ENCODE peak calls at places on chromosomes 16 and 17, in eight cellular contexts. One of them, this sample, is unnamed.

GRCh38 chr16:80116711-80117110 is 424.1 kb upstream of the DYNLRB2 start:
- DNase-seq in pancreas: no peak
- DNase-seq in fibroblast of lung: no peak
- DNase-seq in MM.1S: no peak
- DNase-seq in HFF-Myc: no peak
- DNase-seq in cardiac muscle cell: no peak
- DNase-seq in ovary: no peak
- DNase-seq in foreskin fibroblast: no peak
- DNase-seq in this sample: no peak

GRCh38 chr16:48330847-48331204 is 54.4 kb downstream of the SIAH1 start:
- DNase-seq in ovary: no peak
- DNase-seq in MM.1S: no peak
- DNase-seq in HFF-Myc: no peak
- DNase-seq in cardiac muscle cell: no peak
- DNase-seq in fibroblast of lung: no peak
- DNase-seq in foreskin fibroblast: no peak
- DNase-seq in pancreas: no peak
- DNase-seq in this sample: no peak

GRCh38 chr16:66266436-66267286 is 99.8 kb upstream of the CDH5 start:
- DNase-seq in pancreas: no peak
- DNase-seq in ovary: peak
- DNase-seq in cardiac muscle cell: no peak
- DNase-seq in fibroblast of lung: peak
- DNase-seq in HFF-Myc: peak
- DNase-seq in foreskin fibroblast: peak
- DNase-seq in MM.1S: no peak
- DNase-seq in this sample: no peak

GRCh38 chr16:67650023-67650422 is 5.1 kb downstream of the CARMIL2 start:
- DNase-seq in MM.1S: no peak
- DNase-seq in cardiac muscle cell: no peak
- DNase-seq in HFF-Myc: no peak
- DNase-seq in ovary: no peak
- DNase-seq in foreskin fibroblast: no peak
- DNase-seq in fibroblast of lung: no peak
- DNase-seq in pancreas: no peak
- DNase-seq in this sample: no peak

GRCh38 chr16:83895243-83895642 is 3.7 kb upstream of the MLYCD start:
- DNase-seq in cardiac muscle cell: no peak
- DNase-seq in HFF-Myc: no peak
- DNase-seq in ovary: no peak
- DNase-seq in MM.1S: no peak
- DNase-seq in pancreas: no peak
- DNase-seq in foreskin fibroblast: no peak
- DNase-seq in fibroblast of lung: no peak
- DNase-seq in this sample: no peak

GRCh38 chr17:47978324-47978723 is 7.4 kb downstream of the CDK5RAP3 start:
- DNase-seq in foreskin fibroblast: peak
- DNase-seq in HFF-Myc: peak
- DNase-seq in ovary: peak
- DNase-seq in pancreas: no peak
- DNase-seq in cardiac muscle cell: peak
- DNase-seq in fibroblast of lung: peak
- DNase-seq in MM.1S: peak
- DNase-seq in this sample: no peak

GRCh38 chr17:51258756-51259573 is 884 bp downstream of the MBTD1 start:
- DNase-seq in pancreas: no peak
- DNase-seq in HFF-Myc: no peak
- DNase-seq in MM.1S: no peak
- DNase-seq in cardiac muscle cell: peak
- DNase-seq in foreskin fibroblast: peak
- DNase-seq in ovary: peak
- DNase-seq in fibroblast of lung: no peak
- DNase-seq in this sample: no peak

GRCh38 chr16:88703486-88704309 is 2.5 kb downstream of the RNF166 start:
- DNase-seq in HFF-Myc: no peak
- DNase-seq in MM.1S: no peak
- DNase-seq in cardiac muscle cell: no peak
- DNase-seq in fibroblast of lung: no peak
- DNase-seq in foreskin fibroblast: no peak
- DNase-seq in ovary: no peak
- DNase-seq in pancreas: no peak
- DNase-seq in this sample: no peak

GRCh38 chr17:7857724-7858486 is at the start of gene CYB5D1:
- DNase-seq in HFF-Myc: peak
- DNase-seq in MM.1S: peak
- DNase-seq in cardiac muscle cell: peak
- DNase-seq in fibroblast of lung: peak
- DNase-seq in pancreas: peak
- DNase-seq in ovary: peak
- DNase-seq in foreskin fibroblast: peak
- DNase-seq in this sample: no peak

GRCh38 chr17:48505788-48506187 is 25.0 kb downstream of the HOXB1 start:
- DNase-seq in fibroblast of lung: peak
- DNase-seq in HFF-Myc: peak
- DNase-seq in cardiac muscle cell: peak
- DNase-seq in ovary: no peak
- DNase-seq in MM.1S: peak
- DNase-seq in foreskin fibroblast: peak
- DNase-seq in pancreas: no peak
- DNase-seq in this sample: peak

GRCh38 chr17:46770818-46771600 is 47.5 kb downstream of the WNT3 start:
- DNase-seq in ovary: no peak
- DNase-seq in pancreas: peak
- DNase-seq in HFF-Myc: no peak
- DNase-seq in cardiac muscle cell: peak
- DNase-seq in MM.1S: no peak
- DNase-seq in fibroblast of lung: peak
- DNase-seq in foreskin fibroblast: peak
- DNase-seq in this sample: no peak

GRCh38 chr17:57519199-57519598 is 225.9 kb downstream of the CCDC182 start:
- DNase-seq in pancreas: no peak
- DNase-seq in ovary: no peak
- DNase-seq in MM.1S: no peak
- DNase-seq in cardiac muscle cell: peak
- DNase-seq in fibroblast of lung: peak
- DNase-seq in foreskin fibroblast: peak
- DNase-seq in HFF-Myc: no peak
- DNase-seq in this sample: peak

GRCh38 chr17:37821025-37821713 is 76.3 kb upstream of the HNF1B start:
- DNase-seq in foreskin fibroblast: no peak
- DNase-seq in ovary: no peak
- DNase-seq in HFF-Myc: no peak
- DNase-seq in pancreas: no peak
- DNase-seq in MM.1S: peak
- DNase-seq in cardiac muscle cell: no peak
- DNase-seq in fibroblast of lung: no peak
- DNase-seq in this sample: no peak

GRCh38 chr17:58913971-58914769 is 158.5 kb downstream of the PPM1E start:
- DNase-seq in pancreas: no peak
- DNase-seq in fibroblast of lung: peak
- DNase-seq in HFF-Myc: no peak
- DNase-seq in MM.1S: no peak
- DNase-seq in ovary: no peak
- DNase-seq in foreskin fibroblast: peak
- DNase-seq in cardiac muscle cell: no peak
- DNase-seq in this sample: peak

GRCh38 chr17:8630227-8630801 is at the start of gene MYH10:
- DNase-seq in ovary: no peak
- DNase-seq in fibroblast of lung: no peak
- DNase-seq in HFF-Myc: no peak
- DNase-seq in pancreas: peak
- DNase-seq in cardiac muscle cell: no peak
- DNase-seq in foreskin fibroblast: peak
- DNase-seq in MM.1S: peak
- DNase-seq in this sample: no peak

GRCh38 chr16:69669577-69669976 is 56.8 kb downstream of the NQO1 start:
- DNase-seq in fibroblast of lung: peak
- DNase-seq in ovary: no peak
- DNase-seq in HFF-Myc: no peak
- DNase-seq in cardiac muscle cell: no peak
- DNase-seq in pancreas: no peak
- DNase-seq in MM.1S: no peak
- DNase-seq in foreskin fibroblast: no peak
- DNase-seq in this sample: no peak

GRCh38 chr17:5950871-5951270 is 119.3 kb upstream of the WSCD1 start:
- DNase-seq in MM.1S: no peak
- DNase-seq in HFF-Myc: no peak
- DNase-seq in cardiac muscle cell: no peak
- DNase-seq in fibroblast of lung: no peak
- DNase-seq in pancreas: no peak
- DNase-seq in foreskin fibroblast: no peak
- DNase-seq in ovary: no peak
- DNase-seq in this sample: no peak

GRCh38 chr17:7380855-7381683 is at the start of gene TNK1:
- DNase-seq in foreskin fibroblast: peak
- DNase-seq in HFF-Myc: no peak
- DNase-seq in pancreas: peak
- DNase-seq in fibroblast of lung: no peak
- DNase-seq in ovary: peak
- DNase-seq in MM.1S: no peak
- DNase-seq in cardiac muscle cell: peak
- DNase-seq in this sample: no peak

GRCh38 chr17:28949185-28950016 is 1.9 kb downstream of the PHF12 start:
- DNase-seq in ovary: peak
- DNase-seq in pancreas: peak
- DNase-seq in fibroblast of lung: peak
- DNase-seq in HFF-Myc: no peak
- DNase-seq in cardiac muscle cell: peak
- DNase-seq in foreskin fibroblast: peak
- DNase-seq in MM.1S: peak
- DNase-seq in this sample: no peak

GRCh38 chr17:40727447-40728231 is 24.1 kb upstream of the KRT24 start:
- DNase-seq in MM.1S: no peak
- DNase-seq in fibroblast of lung: peak
- DNase-seq in cardiac muscle cell: no peak
- DNase-seq in ovary: no peak
- DNase-seq in foreskin fibroblast: peak
- DNase-seq in pancreas: no peak
- DNase-seq in HFF-Myc: no peak
- DNase-seq in this sample: no peak

GRCh38 chr17:1485311-1485747 is 7.2 kb downstream of the MYO1C start:
- DNase-seq in cardiac muscle cell: peak
- DNase-seq in fibroblast of lung: peak
- DNase-seq in foreskin fibroblast: peak
- DNase-seq in MM.1S: no peak
- DNase-seq in pancreas: peak
- DNase-seq in ovary: peak
- DNase-seq in HFF-Myc: no peak
- DNase-seq in this sample: no peak

DNA sequence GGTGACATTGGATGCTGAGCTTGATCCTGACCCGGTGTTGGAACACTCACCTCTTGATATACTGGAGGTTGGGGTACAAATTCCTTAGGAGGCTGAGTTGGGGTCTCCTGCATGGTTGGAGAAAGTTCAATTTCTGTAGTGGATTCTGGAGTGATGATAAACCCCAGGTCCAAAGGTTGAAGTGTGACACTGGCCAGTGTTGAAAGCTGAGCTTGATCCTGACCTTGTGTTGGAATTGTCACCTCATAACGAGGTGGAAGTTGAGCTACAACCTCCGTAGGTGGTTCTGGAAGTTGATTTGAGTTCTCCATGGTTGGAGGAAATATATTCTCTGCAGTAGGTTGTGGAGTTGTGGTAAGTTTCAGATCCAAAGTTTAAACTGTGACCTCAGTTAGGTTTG is 21.2 kb downstream of the RDM1 start:
- DNase-seq in fibroblast of lung: no peak
- DNase-seq in pancreas: no peak
- DNase-seq in foreskin fibroblast: no peak
- DNase-seq in cardiac muscle cell: no peak
- DNase-seq in ovary: no peak
- DNase-seq in MM.1S: no peak
- DNase-seq in HFF-Myc: no peak
- DNase-seq in this sample: no peak
- H3K4me3 ChIP-seq in fibroblast of lung: no peak
- H3K4me3 ChIP-seq in pancreas: no peak
- H3K4me3 ChIP-seq in foreskin fibroblast: no peak
- H3K4me3 ChIP-seq in cardiac muscle cell: no peak
- H3K4me3 ChIP-seq in ovary: no peak
- H3K4me3 ChIP-seq in MM.1S: no peak
- H3K4me3 ChIP-seq in HFF-Myc: no peak
- H3K4me3 ChIP-seq in this sample: no peak

DNA sequence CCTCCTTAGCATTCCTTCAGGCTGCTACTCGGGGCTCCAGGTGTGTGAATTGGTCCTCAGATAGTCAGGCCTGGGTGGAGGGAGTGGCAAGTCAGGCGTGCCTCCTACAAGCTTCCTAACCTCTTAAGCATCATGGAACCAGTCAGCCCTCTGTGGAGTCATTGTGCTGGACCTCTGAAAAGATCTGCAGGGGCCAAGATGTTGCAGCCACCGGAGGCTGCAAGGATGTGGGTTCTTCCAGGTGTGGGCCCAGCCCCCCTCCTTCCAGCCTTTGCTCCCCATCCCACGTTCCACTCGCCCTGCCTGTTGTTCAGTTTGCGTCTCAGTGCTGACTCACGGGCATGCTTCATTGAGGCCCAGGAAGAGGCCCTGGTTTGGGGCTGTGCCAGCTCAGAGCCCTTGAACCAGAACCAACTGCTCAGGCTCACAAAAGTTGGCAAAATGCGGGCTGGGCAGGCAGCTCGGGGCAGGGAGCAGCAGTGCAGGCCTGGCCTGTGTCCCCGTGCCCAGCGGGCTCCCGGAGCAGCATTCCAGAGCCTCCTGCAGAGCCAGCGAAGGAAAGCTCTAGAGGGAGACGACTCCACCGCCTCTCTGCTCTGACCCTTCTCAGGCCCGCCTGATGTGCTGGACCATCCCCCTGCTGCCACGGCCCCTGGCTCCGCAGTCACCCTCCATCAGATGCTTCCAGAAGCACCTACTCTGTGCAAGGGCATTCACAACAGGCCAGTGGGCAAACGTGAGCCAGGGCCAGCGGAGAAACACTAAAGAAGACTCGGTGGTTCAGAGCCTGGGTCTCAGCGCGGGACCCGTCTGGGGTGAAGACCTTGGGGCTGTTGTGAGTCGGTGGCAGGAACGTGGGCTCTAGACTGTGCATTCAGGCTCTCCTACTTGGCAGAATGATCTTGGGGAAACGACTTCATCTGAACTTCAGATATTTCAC is 7.5 kb downstream of the LDHD start:
- DNase-seq in HFF-Myc: peak
- DNase-seq in pancreas: peak
- DNase-seq in fibroblast of lung: peak
- DNase-seq in MM.1S: no peak
- DNase-seq in ovary: peak
- DNase-seq in foreskin fibroblast: peak
- DNase-seq in cardiac muscle cell: no peak
- DNase-seq in this sample: peak
- H3K4me3 ChIP-seq in HFF-Myc: no peak
- H3K4me3 ChIP-seq in pancreas: no peak
- H3K4me3 ChIP-seq in fibroblast of lung: no peak
- H3K4me3 ChIP-seq in MM.1S: no peak
- H3K4me3 ChIP-seq in ovary: no peak
- H3K4me3 ChIP-seq in foreskin fibroblast: no peak
- H3K4me3 ChIP-seq in cardiac muscle cell: no peak
- H3K4me3 ChIP-seq in this sample: no peak

GRCh38 chr16:72666267-72666666 is 381.7 kb downstream of the ZFHX3 start:
- DNase-seq in foreskin fibroblast: peak
- DNase-seq in HFF-Myc: no peak
- DNase-seq in fibroblast of lung: peak
- DNase-seq in cardiac muscle cell: no peak
- DNase-seq in MM.1S: no peak
- DNase-seq in ovary: no peak
- DNase-seq in pancreas: no peak
- DNase-seq in this sample: no peak
- H3K4me3 ChIP-seq in foreskin fibroblast: no peak
- H3K4me3 ChIP-seq in HFF-Myc: no peak
- H3K4me3 ChIP-seq in fibroblast of lung: no peak
- H3K4me3 ChIP-seq in cardiac muscle cell: no peak
- H3K4me3 ChIP-seq in MM.1S: no peak
- H3K4me3 ChIP-seq in ovary: no peak
- H3K4me3 ChIP-seq in pancreas: no peak
- H3K4me3 ChIP-seq in this sample: no peak

GRCh38 chr17:17757944-17758343 is 76.7 kb downstream of the RAI1 start:
- DNase-seq in pancreas: no peak
- DNase-seq in ovary: no peak
- DNase-seq in HFF-Myc: no peak
- DNase-seq in fibroblast of lung: no peak
- DNase-seq in MM.1S: no peak
- DNase-seq in cardiac muscle cell: no peak
- DNase-seq in foreskin fibroblast: no peak
- DNase-seq in this sample: no peak
- H3K4me3 ChIP-seq in pancreas: no peak
- H3K4me3 ChIP-seq in ovary: no peak
- H3K4me3 ChIP-seq in HFF-Myc: no peak
- H3K4me3 ChIP-seq in fibroblast of lung: no peak
- H3K4me3 ChIP-seq in MM.1S: no peak
- H3K4me3 ChIP-seq in cardiac muscle cell: no peak
- H3K4me3 ChIP-seq in foreskin fibroblast: no peak
- H3K4me3 ChIP-seq in this sample: no peak